ENCODE peak calls at places on chromosomes 12 and 14, in nine cellular contexts. L, R, U, Q, B, E, J, Y and I are unnamed samples.

GRCh38 chr12:80504389-80505153 is 60.5 kb downstream of the PTPRQ start:
- DNase-seq in Y (no peak), R (no peak), J (no peak), Q (no peak), B (no peak), L (no peak), E (no peak), U (no peak), I (no peak)

GRCh38 chr12:102876883-102877282 is 40.2 kb downstream of the PAH start:
- DNase-seq in B (no peak), E (no peak), Q (no peak), Y (peak; percentile 53), R (no peak), J (no peak), U (no peak), L (no peak), I (no peak)

GRCh38 chr12:53700567-53700966 is 24.7 kb upstream of the ATP5MC2 start:
- DNase-seq in R (no peak), U (no peak), B (no peak), Q (no peak), E (no peak), J (no peak), Y (no peak), L (peak; percentile 22), I (no peak)

GRCh38 chr14:104363891-104364760 is 215.4 kb upstream of the C14orf180 start:
- DNase-seq in R (no peak), J (no peak), E (no peak), L (no peak), Y (no peak), U (peak; percentile 75), B (no peak), Q (no peak), I (no peak)

GRCh38 chr14:51566831-51567582 is 84.7 kb upstream of the FRMD6 start:
- DNase-seq in R (no peak), Y (no peak), J (no peak), E (no peak), U (no peak), B (no peak), L (no peak), Q (no peak), I (no peak)

GRCh38 chr14:74562515-74563232 is 49.4 kb downstream of the LTBP2 start:
- DNase-seq in J (no peak), E (no peak), B (no peak), R (no peak), L (no peak), U (peak; percentile 85), Y (no peak), Q (no peak), I (no peak)

GRCh38 chr14:71536015-71536535 is 396.2 kb upstream of the RGS6 start:
- DNase-seq in Q (no peak), E (no peak), B (no peak), U (no peak), R (no peak), Y (no peak), L (no peak), J (no peak), I (no peak)

GRCh38 chr14:104597576-104597975 is 7.0 kb downstream of the TMEM179 start:
- DNase-seq in R (no peak), E (no peak), Q (peak; percentile 10), Y (no peak), U (peak; percentile 65), J (no peak), B (no peak), L (no peak), I (no peak)

GRCh38 chr14:70422538-70422937 is 5.6 kb upstream of the SYNJ2BP start:
- DNase-seq in U (no peak), B (no peak), L (no peak), R (no peak), E (no peak), Q (no peak), Y (no peak), J (no peak), I (no peak)

GRCh38 chr14:92040431-92041040 is 677 bp upstream of the TRIP11 start:
- DNase-seq in E (peak; percentile 39), Y (peak; percentile 62), J (no peak), Q (no peak), U (peak; percentile 79), L (peak; percentile 60), B (no peak), R (no peak), I (no peak)

GRCh38 chr14:83006071-83006670 is 1472.5 kb upstream of the SEL1L start:
- DNase-seq in E (no peak), L (no peak), U (no peak), Q (no peak), B (no peak), J (no peak), Y (peak; percentile 63), R (no peak), I (no peak)

GRCh38 chr14:65637780-65638179 is 225.2 kb downstream of the FUT8 start:
- DNase-seq in E (peak; percentile 64), B (no peak), Q (no peak), Y (no peak), J (no peak), L (peak; percentile 25), R (no peak), U (peak; percentile 78), I (no peak)

GRCh38 chr14:72063761-72064282 is 131.6 kb downstream of the RGS6 start:
- DNase-seq in Y (no peak), J (no peak), L (no peak), E (no peak), Q (no peak), U (no peak), B (no peak), R (no peak), I (no peak)

GRCh38 chr12:120658286-120659150 is 18.1 kb downstream of the CABP1 start:
- DNase-seq in B (no peak), R (no peak), Q (no peak), U (no peak), L (no peak), Y (no peak), J (no peak), E (no peak), I (no peak)

GRCh38 chr14:98175436-98175835 is 1096.6 kb downstream of the BCL11B start:
- DNase-seq in B (no peak), R (no peak), Y (no peak), U (no peak), J (no peak), L (no peak), Q (no peak), E (no peak), I (no peak)

GRCh38 chr12:33486058-33486457 is 46.4 kb upstream of the SYT10 start:
- DNase-seq in U (no peak), B (no peak), E (no peak), R (no peak), Q (no peak), Y (no peak), J (no peak), L (no peak), I (no peak)

GRCh38 chr14:61609143-61609851 is 86.0 kb upstream of the HIF1A start:
- DNase-seq in B (peak; percentile 19), R (peak; percentile 46), Y (peak; percentile 39), Q (no peak), E (no peak), J (no peak), U (no peak), L (peak; percentile 89), I (no peak)

GRCh38 chr12:53193953-53194716 is 12.9 kb downstream of the ITGB7 start:
- DNase-seq in Q (no peak), R (no peak), B (no peak), U (peak; percentile 75), J (no peak), E (no peak), Y (no peak), L (no peak), I (no peak)

GRCh38 chr12:40058721-40059190 is 47.1 kb downstream of the SLC2A13 start:
- DNase-seq in J (no peak), L (peak; percentile 36), B (no peak), R (no peak), Q (no peak), Y (no peak), U (no peak), E (no peak), I (no peak)
- H3K27ac ChIP-seq in J (no peak overlapping the region), L (no peak overlapping the region), B (no peak overlapping the region), R (no peak overlapping the region), Q (peak overlapping the region; percentile 61), Y (no peak overlapping the region), U (no peak overlapping the region), E (no peak overlapping the region), I (no peak overlapping the region)

GRCh38 chr12:3086729-3087323 is 9.6 kb downstream of the TSPAN9 start:
- DNase-seq in L (no peak), Q (no peak), R (no peak), U (no peak), J (no peak), E (no peak), B (no peak), Y (no peak), I (no peak)
- H3K27ac ChIP-seq in L (no peak overlapping the region), Q (peak overlapping the region; percentile 95), R (no peak overlapping the region), U (no peak overlapping the region), J (no peak overlapping the region), E (no peak overlapping the region), B (no peak overlapping the region), Y (no peak overlapping the region), I (no peak overlapping the region)

DNA sequence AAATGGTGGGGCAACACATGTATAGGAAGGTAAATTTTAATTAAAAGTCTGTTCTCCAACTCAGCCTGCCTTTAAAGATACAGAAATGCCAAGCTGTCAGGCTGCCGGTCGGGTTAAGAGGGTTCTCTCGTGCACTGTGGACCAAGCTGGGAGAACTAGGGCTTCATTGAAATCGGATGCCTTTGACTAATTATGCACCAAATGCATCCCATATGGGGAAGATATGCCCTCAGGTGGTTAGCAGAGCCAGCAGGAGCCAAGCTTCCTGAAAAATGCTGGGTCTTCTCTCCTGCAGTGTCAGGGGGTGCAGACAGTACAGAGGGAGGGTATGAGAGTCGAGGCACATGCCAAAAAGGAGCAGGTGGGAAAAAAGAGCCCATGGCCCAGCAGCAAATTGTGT is 236.1 kb downstream of the CACNA1C start:
- DNase-seq in R (no peak), U (no peak), E (no peak), B (no peak), Y (peak; percentile 51), J (no peak), L (no peak), Q (no peak), I (no peak)
- H3K27ac ChIP-seq in R (no peak overlapping the region), U (no peak overlapping the region), E (no peak overlapping the region), B (no peak overlapping the region), Y (no peak overlapping the region), J (no peak overlapping the region), L (no peak overlapping the region), Q (peak overlapping the region; percentile 83), I (no peak overlapping the region)

GRCh38 chr12:4133636-4134433 is 139.7 kb upstream of the CCND2 start:
- DNase-seq in B (no peak), J (no peak), Q (no peak), L (no peak), R (no peak), U (no peak), Y (peak; percentile 74), E (no peak), I (no peak)

GRCh38 chr12:4137015-4137414 is 136.5 kb upstream of the CCND2 start:
- DNase-seq in L (no peak), R (no peak), Q (no peak), E (no peak), Y (no peak), J (no peak), U (no peak), B (no peak), I (no peak)

GRCh38 chr12:4134833-4135597 is 138.5 kb upstream of the CCND2 start:
- DNase-seq in R (no peak), U (no peak), L (no peak), Q (no peak), J (no peak), B (no peak), Y (peak; percentile 96), E (no peak), I (no peak)

GRCh38 chr12:4133029-4133428 is 140.5 kb upstream of the CCND2 start:
- DNase-seq in R (no peak), Q (no peak), L (no peak), B (no peak), Y (no peak), U (no peak), E (no peak), J (no peak), I (no peak)

GRCh38 chr12:4134434-4134762 is 139.2 kb upstream of the CCND2 start:
- DNase-seq in Y (peak; percentile 84), L (no peak), Q (no peak), J (no peak), U (no peak), B (no peak), R (no peak), E (no peak), I (no peak)
- H3K27ac ChIP-seq in Y (peak overlapping the region; percentile 77), L (no peak overlapping the region), Q (no peak overlapping the region), J (no peak overlapping the region), U (no peak overlapping the region), B (no peak overlapping the region), R (peak overlapping the region; percentile 70), E (no peak overlapping the region), I (no peak overlapping the region)